ENCODE peak calls at places on chromosome 1, in four cellular contexts. T, X, W and F are unnamed samples. For H3K4me1, the result is how much of the 10 kb centered on the place peaks cover.

GRCh38 chr1:205637854-205638468 is 6.2 kb upstream of the ELK4 start:
- DNase-seq in W (no peak), T (no peak), X (no peak), F (no peak)

GRCh38 chr1:115194571-115194970 is 105.3 kb upstream of the TSPAN2 start:
- DNase-seq in W (no peak), X (no peak), T (no peak), F (no peak)

GRCh38 chr1:248404024-248404423 is 1.2 kb downstream of the OR2T1 start:
- DNase-seq in W (no peak), T (no peak), X (no peak), F (no peak)

GRCh38 chr1:1914842-1915692 is at the start of gene CALML6:
- DNase-seq in X (no peak), T (no peak), W (peak), F (peak)

GRCh38 chr1:91098299-91098901 is 76.6 kb upstream of the ZNF644 start:
- DNase-seq in W (no peak), T (no peak), X (no peak), F (no peak)

GRCh38 chr1:200221614-200222282 is 188.1 kb downstream of the ZNF281 start:
- DNase-seq in X (no peak), W (no peak), T (no peak), F (no peak)

GRCh38 chr1:116078699-116079223 is 32.4 kb upstream of the MAB21L3 start:
- DNase-seq in X (no peak), W (no peak), T (no peak), F (no peak)

GRCh38 chr1:222950892-222951291 is 136.1 kb downstream of the DISP1 start:
- DNase-seq in T (no peak), X (no peak), W (no peak), F (no peak)

GRCh38 chr1:84769636-84770035 is 79.4 kb upstream of the SSX2IP start:
- DNase-seq in W (no peak), X (no peak), T (no peak), F (no peak)

GRCh38 chr1:113813218-113813617 is 942 bp upstream of the RSBN1 start:
- DNase-seq in W (peak), X (no peak), T (no peak), F (no peak)

GRCh38 chr1:236165238-236165981 is 23.1 kb downstream of the GPR137B start:
- DNase-seq in T (no peak), W (no peak), X (no peak), F (no peak)

GRCh38 chr1:204376919-204377799 is 17.4 kb upstream of the PLEKHA6 start:
- DNase-seq in X (no peak), T (no peak), W (peak), F (no peak)

GRCh38 chr1:197774691-197775281 is 494 bp downstream of the DENND1B start:
- DNase-seq in X (peak), T (peak), W (peak), F (peak)

GRCh38 chr1:53526451-53527101 is 67.4 kb downstream of the DMRTB1 start:
- DNase-seq in T (no peak), X (peak), W (peak), F (peak)

GRCh38 chr1:6448749-6449631 is 17.0 kb downstream of the TNFRSF25 start:
- DNase-seq in W (no peak), X (no peak), T (no peak), F (no peak)

GRCh38 chr1:179124866-179125265 is 43.0 kb downstream of the TOR3A start:
- DNase-seq in W (no peak), T (no peak), X (no peak), F (no peak)

GRCh38 chr1:228313536-228314277 is 92.9 kb downstream of the TRIM11 start:
- DNase-seq in W (peak), T (no peak), X (peak), F (no peak)

GRCh38 chr1:248926401-248927182 is 20.6 kb downstream of the PGBD2 start:
- DNase-seq in T (no peak), W (no peak), X (no peak), F (no peak)

GRCh38 chr1:41534181-41535076 is 49.9 kb upstream of the EDN2 start:
- DNase-seq in X (peak), T (no peak), W (no peak), F (no peak)

GRCh38 chr1:93813076-93813475 is 65.9 kb downstream of the DNTTIP2 start:
- DNase-seq in X (no peak), T (no peak), W (no peak), F (no peak)

GRCh38 chr1:112262301-112262700 is 133.7 kb upstream of the CTTNBP2NL start:
- DNase-seq in X (no peak), W (no peak), T (no peak), F (no peak)

GRCh38 chr1:104801344-104801743 is 1051.6 kb downstream of the AMY1C start:
- DNase-seq in T (no peak), X (no peak), W (no peak), F (no peak)

GRCh38 chr1:40839943-40840335 is 22.2 kb downstream of the CITED4 start:
- DNase-seq in X (no peak), W (no peak), T (no peak), F (no peak)

GRCh38 chr1:34272152-34272551 is 95.4 kb downstream of the C1orf94 start:
- DNase-seq in X (no peak), T (no peak), W (no peak), F (no peak)

GRCh38 chr1:78673120-78673519 is 23.5 kb downstream of the IFI44 start:
- DNase-seq in W (no peak), T (no peak), X (no peak), F (no peak)

GRCh38 chr1:28111157-28111556 is 22.7 kb upstream of the EYA3 start:
- DNase-seq in X (peak), W (no peak), T (no peak), F (no peak)

GRCh38 chr1:233549404-233549803 is 64.5 kb upstream of the KCNK1 start:
- DNase-seq in X (no peak), T (no peak), W (no peak), F (no peak)

GRCh38 chr1:246365708-246366107 is 141.4 kb downstream of the SMYD3 start:
- DNase-seq in T (no peak), W (no peak), X (no peak), F (no peak)

GRCh38 chr1:212683357-212683722 is 16.3 kb downstream of the BATF3 start:
- DNase-seq in W (no peak), T (peak), X (peak), F (peak)

GRCh38 chr1:19029191-19030085 is 73.0 kb upstream of the IFFO2 start:
- DNase-seq in T (no peak), W (peak), X (no peak), F (peak)

GRCh38 chr1:78088015-78088414 is 42.2 kb downstream of the GIPC2 start:
- DNase-seq in W (no peak), X (no peak), T (no peak), F (no peak)

GRCh38 chr1:193537266-193538003 is 351.0 kb upstream of the B3GALT2 start:
- DNase-seq in T (peak), W (no peak), X (no peak), F (no peak)

GRCh38 chr1:202505356-202505755 is 156.9 kb downstream of the PPP1R12B start:
- DNase-seq in X (no peak), T (no peak), W (no peak), F (no peak)

GRCh38 chr1:56533621-56534020 is 45.7 kb downstream of the PLPP3 start:
- DNase-seq in X (no peak), T (no peak), W (no peak), F (no peak)

GRCh38 chr1:48908606-48909005 is 131.9 kb upstream of the BEND5 start:
- DNase-seq in W (no peak), T (no peak), X (no peak), F (no peak)

GRCh38 chr1:181898773-181899172 is 162.7 kb downstream of the ZNF648 start:
- DNase-seq in W (no peak), T (no peak), X (no peak), F (no peak)

GRCh38 chr1:171134194-171134924 is 43.7 kb downstream of the FMO3 start:
- DNase-seq in X (no peak), W (no peak), T (no peak), F (no peak)

DNA sequence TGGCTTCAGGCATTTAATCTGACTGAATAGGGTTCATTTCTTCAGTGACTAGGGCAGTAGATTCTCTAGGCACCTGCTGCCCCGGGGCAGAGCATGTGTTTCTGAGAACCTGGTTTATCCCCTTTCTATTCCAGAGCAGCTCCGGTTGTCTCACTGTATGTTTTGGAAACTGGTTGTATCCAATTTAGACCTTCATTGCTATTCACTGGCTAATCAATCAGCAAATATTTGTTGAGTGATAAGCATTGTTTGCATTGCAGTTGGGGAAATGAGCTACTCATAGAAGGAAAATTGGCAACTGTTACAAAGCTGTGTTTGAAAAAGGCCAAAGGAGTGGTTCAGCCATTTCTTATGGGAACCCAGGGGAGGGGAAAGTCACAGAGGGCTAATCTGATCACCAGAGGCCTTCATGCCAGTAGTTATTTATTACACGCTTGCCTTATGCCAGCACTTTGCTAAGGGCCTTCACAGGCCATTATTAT is 2.9 kb downstream of the QSOX1 start:
- DNase-seq in T (no peak), X (no peak), W (peak), F (no peak)
- H3K4me3 ChIP-seq in T (no peak), X (no peak), W (no peak), F (no peak)

DNA sequence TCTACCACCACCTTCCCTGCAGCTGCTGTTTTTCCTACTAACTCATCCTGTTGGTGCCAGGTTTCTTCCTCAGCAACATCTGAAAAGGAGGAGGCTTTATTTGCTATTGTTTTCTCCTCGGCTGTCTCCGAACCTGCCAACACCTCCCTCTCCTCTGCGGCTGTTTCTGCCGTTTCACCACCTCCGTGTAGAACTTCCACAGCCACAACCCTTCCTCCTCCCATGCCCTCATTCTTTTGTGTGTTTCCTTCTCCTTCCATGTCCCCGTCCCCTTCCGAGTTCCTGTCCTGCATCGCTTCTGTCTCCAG is 59.0 kb upstream of the LRRC53 start:
- DNase-seq in T (no peak), W (no peak), X (no peak), F (no peak)
- H3K27ac ChIP-seq in T (no peak), W (no peak), X (no peak), F (no peak)

GRCh38 chr1:244857761-244858160 is 6.6 kb downstream of the HNRNPU start:
- DNase-seq in T (no peak), X (no peak), W (no peak), F (no peak)
- H3K4me1 ChIP-seq in T (half or more), X (half or more), W (under half), F (under half)

DNA sequence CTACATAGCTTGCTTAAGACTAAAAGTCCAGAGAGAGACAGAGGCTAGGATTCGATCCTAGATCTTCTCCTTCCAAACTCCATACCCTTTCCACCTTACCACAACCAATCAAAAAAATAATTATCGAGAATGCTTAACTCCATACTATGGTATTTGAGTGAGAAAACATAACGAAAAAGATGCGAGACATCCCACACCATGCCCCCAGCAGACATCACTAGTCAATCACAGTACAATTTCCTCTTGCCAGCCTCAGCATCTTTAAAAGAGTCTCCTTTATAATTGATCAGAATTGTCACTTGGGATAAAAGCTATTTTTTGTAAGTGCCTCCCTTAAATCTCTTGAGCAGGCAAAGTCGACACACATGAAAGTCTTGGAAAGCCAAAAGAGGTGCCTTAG is 875 bp downstream of the NCF2 start:
- DNase-seq in W (no peak), T (no peak), X (no peak), F (no peak)
- H3K4me3 ChIP-seq in W (peak), T (no peak), X (peak), F (no peak)

DNA sequence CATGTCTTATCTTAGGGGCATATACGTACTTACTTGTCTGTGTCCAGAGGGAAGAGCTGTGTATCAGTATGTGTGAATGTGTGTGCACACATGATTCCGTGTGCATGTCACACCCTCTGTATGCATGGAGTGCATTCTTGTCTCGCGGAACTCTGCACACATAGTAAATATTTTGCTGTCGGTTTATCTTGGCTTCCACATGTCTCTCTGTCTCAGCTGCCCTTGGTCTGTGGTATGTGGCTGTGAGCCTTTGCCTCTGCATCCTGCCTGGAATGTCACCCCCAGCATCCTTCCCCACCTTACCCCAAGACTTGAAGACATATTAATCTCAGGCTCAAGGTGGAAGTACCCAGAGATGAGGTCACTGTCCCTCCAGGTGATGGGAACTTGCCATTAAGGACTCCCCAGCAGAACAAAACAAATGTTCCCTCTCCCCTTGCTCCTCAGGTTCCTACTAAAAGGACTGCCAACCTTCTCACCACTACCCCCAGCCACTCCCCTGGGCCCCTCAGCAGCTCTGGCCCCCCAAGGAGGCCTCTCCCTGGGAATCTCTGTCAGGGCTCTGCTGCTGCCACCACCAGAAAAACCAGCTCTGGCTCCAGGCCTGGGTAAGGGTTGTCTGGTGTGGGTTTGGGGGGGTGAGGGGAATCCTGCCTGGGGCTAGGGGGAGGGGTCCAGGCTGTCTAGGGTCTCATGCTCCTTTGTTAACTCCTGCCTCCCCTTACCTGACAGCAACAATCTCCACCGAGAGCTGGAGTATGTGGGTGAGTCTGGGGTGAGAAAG is 5.0 kb downstream of the NECTIN4 start:
- DNase-seq in T (no peak), X (no peak), W (no peak), F (no peak)
- H3K27ac ChIP-seq in T (no peak), X (peak), W (peak), F (no peak)

DNA sequence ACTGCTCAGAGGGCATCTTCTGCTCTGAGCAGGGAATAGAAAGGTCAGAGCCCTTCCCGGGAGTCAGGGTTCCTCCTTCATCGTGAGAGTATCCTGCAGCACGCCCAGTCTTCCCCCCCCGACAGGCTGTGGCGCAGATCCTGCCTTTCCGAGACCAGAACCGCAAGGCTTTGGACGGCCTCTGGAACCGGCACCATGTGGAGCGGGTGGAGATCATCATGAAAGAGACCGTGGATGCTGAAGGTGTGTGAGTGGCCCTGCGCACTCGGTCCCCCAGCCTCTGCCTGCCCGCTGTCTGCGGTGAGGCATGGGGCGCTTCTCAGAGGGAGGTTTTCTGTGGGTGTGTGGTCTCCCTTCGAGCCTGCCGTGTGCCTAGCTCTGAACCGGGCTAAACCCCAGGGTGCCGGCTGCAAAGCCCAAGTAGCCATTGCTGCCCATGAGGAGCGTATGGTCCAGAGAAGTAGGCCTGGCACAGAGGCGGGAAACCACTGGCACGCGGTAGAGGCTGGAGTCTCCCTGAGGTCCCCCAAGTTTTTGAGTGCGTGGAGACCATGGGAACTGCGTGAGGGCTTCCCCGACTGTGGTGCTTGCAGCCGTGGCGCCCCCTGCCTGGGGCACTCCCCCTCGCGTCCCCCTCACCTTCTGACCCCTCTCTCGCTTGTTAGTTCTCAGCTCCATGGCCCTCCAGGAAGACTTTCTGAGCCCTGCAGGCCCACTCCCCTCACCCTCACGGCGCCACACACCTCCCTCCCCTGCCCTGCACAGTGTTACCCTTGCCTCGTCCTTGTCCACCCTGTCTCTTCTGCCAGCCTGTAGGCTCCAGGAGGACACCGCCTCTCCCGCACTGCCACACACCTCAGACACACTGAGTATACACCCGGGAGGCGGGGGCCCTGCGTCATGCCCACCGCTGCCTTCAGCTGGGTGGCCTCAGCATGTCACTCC is 12.5 kb downstream of the H6PD start:
- DNase-seq in T (no peak), X (no peak), W (no peak), F (peak)
- H3K4me1 ChIP-seq in T (under half), X (half or more), W (under half), F (under half)

GRCh38 chr1:221169447-221169889 is 290.2 kb downstream of the HLX start:
- DNase-seq in T (no peak), X (no peak), W (no peak), F (no peak)
- H3K4me3 ChIP-seq in T (no peak), X (no peak), W (no peak), F (no peak)